ENCODE peak calls at places on chromosomes 2 and 18, in eight cellular contexts. R is frontal cortex; L is stimulated activated CD8-positive, alpha-beta memory T cell treated with anti-CD3 and anti-CD28 coated beads, Interleukin-15, amount 100 ng/mL, for 1 hour; I is body of pancreas; O is activated T-helper 1 cell treated with Interleukin-2 at 50 U/mL for 16 hours; D is midbrain; A is COR-L47; B is activated T-cell treated with anti-CD3 and anti-CD28 coated beads for 1 hour. Z is an unnamed sample.
A peak's percentile ranks its signal among the peaks of the same experiment; 100 is the strongest.

GRCh38 chr18:55821219-55821618 is 233.2 kb upstream of the TCF4 start:
- DNase-seq in R (no peak), L (no peak), I (no peak), O (no peak), D (no peak), A (no peak), B (no peak), Z (no peak)

GRCh38 chr2:241746084-241746483 is 11.7 kb downstream of the D2HGDH start:
- DNase-seq in R (no peak), L (no peak), I (no peak), O (no peak), D (no peak), A (no peak), B (no peak), Z (no peak)

GRCh38 chr2:10329880-10330699 is 27.4 kb downstream of the HPCAL1 start:
- DNase-seq in R (no peak), L (no peak), I (no peak), O (no peak), D (no peak), A (no peak), B (no peak), Z (no peak)

GRCh38 chr2:793236-793635 is 116.0 kb upstream of the TMEM18 start:
- DNase-seq in R (no peak), L (no peak), I (no peak), O (no peak), D (no peak), A (no peak), B (no peak), Z (no peak)

GRCh38 chr2:99487906-99488305 is 1.9 kb downstream of the REV1 start:
- DNase-seq in R (no peak), L (no peak), I (no peak), O (no peak), D (no peak), A (no peak), B (no peak), Z (no peak)

GRCh38 chr2:241613018-241613780 is 23.8 kb downstream of the THAP4 start:
- DNase-seq in R (no peak), L (no peak), I (no peak), O (no peak), D (no peak), A (no peak), B (no peak), Z (peak; percentile 12)

GRCh38 chr2:71597749-71598148 is 144.4 kb downstream of the DYSF start:
- DNase-seq in R (no peak), L (no peak), I (no peak), O (no peak), D (no peak), A (no peak), B (no peak), Z (no peak)

GRCh38 chr18:55811964-55812363 is 224.0 kb upstream of the TCF4 start:
- DNase-seq in R (no peak), L (no peak), I (no peak), O (no peak), D (no peak), A (no peak), B (no peak), Z (no peak)

GRCh38 chr18:58520964-58521363 is 107.9 kb downstream of the ALPK2 start:
- DNase-seq in R (no peak), L (no peak), I (no peak), O (no peak), D (no peak), A (no peak), B (no peak), Z (no peak)

GRCh38 chr2:220531216-220531615 is 903.8 kb downstream of the SLC4A3 start:
- DNase-seq in R (no peak), L (no peak), I (no peak), O (no peak), D (no peak), A (no peak), B (no peak), Z (no peak)

GRCh38 chr2:28137221-28137620 is 246.7 kb downstream of the BABAM2 start:
- DNase-seq in R (no peak), L (no peak), I (peak; percentile 14), O (no peak), D (no peak), A (no peak), B (no peak), Z (no peak)

GRCh38 chr2:145800201-145801091 is 1280.5 kb upstream of the ZEB2 start:
- DNase-seq in R (no peak), L (no peak), I (peak; percentile 68), O (no peak), D (no peak), A (peak; percentile 86), B (no peak), Z (peak; percentile 21)

GRCh38 chr2:60549250-60550150 is 4.0 kb downstream of the BCL11A start:
- DNase-seq in R (peak; percentile 26), L (no peak), I (peak; percentile 39), O (no peak), D (no peak), A (peak; percentile 50), B (no peak), Z (peak; percentile 47)

GRCh38 chr2:144424559-144425240 is 95.2 kb downstream of the ZEB2 start:
- DNase-seq in R (no peak), L (no peak), I (no peak), O (no peak), D (peak; percentile 83), A (no peak), B (no peak), Z (peak; percentile 4)

GRCh38 chr2:239385096-239386000 is 15.5 kb downstream of the HDAC4 start:
- DNase-seq in R (no peak), L (no peak), I (no peak), O (no peak), D (no peak), A (no peak), B (no peak), Z (no peak)

GRCh38 chr2:20925265-20925889 is 102.5 kb upstream of the LDAH start:
- DNase-seq in R (no peak), L (no peak), I (no peak), O (no peak), D (no peak), A (no peak), B (no peak), Z (no peak)

GRCh38 chr2:197803033-197803444 is 1.4 kb upstream of the PLCL1 start:
- DNase-seq in R (peak; percentile 53), L (no peak), I (no peak), O (no peak), D (peak; percentile 85), A (peak; percentile 35), B (no peak), Z (peak; percentile 59)

GRCh38 chr2:199988176-199988575 is 32.8 kb downstream of the MAIP1 start:
- DNase-seq in R (no peak), L (no peak), I (no peak), O (no peak), D (no peak), A (no peak), B (no peak), Z (no peak)

GRCh38 chr2:108573070-108573469 is 38.8 kb downstream of the LIMS1 start:
- DNase-seq in R (no peak), L (no peak), I (no peak), O (no peak), D (no peak), A (no peak), B (no peak), Z (no peak)

GRCh38 chr2:235085476-235085875 is 133.7 kb downstream of the SH3BP4 start:
- DNase-seq in R (no peak), L (no peak), I (no peak), O (no peak), D (no peak), A (no peak), B (no peak), Z (no peak)

GRCh38 chr2:48946444-48947048 is 191.0 kb upstream of the LHCGR start:
- DNase-seq in R (peak; percentile 22), L (no peak), I (peak; percentile 53), O (no peak), D (peak; percentile 73), A (peak; percentile 60), B (peak; percentile 2), Z (peak; percentile 58)

GRCh38 chr2:129827251-129827894 is 152.1 kb upstream of the RAB6C start:
- DNase-seq in R (no peak), L (no peak), I (no peak), O (no peak), D (no peak), A (no peak), B (no peak), Z (no peak)

GRCh38 chr2:119201815-119202214 is 21.8 kb upstream of the STEAP3 start:
- DNase-seq in R (no peak), L (no peak), I (no peak), O (no peak), D (no peak), A (no peak), B (no peak), Z (no peak)

GRCh38 chr18:79542876-79543750 is 136.5 kb upstream of the CTDP1 start:
- DNase-seq in R (no peak), L (no peak), I (no peak), O (no peak), D (peak; percentile 47), A (no peak), B (no peak), Z (no peak)

GRCh38 chr2:31214638-31214915 is 2.7 kb downstream of the CAPN14 start:
- DNase-seq in R (no peak), L (no peak), I (no peak), O (no peak), D (no peak), A (no peak), B (no peak), Z (no peak)

GRCh38 chr2:132936791-132937190 is 266.8 kb upstream of the LYPD1 start:
- DNase-seq in R (no peak), L (no peak), I (no peak), O (no peak), D (no peak), A (no peak), B (no peak), Z (no peak)

GRCh38 chr2:99777266-99777640 is 287.4 kb upstream of the REV1 start:
- DNase-seq in R (no peak), L (no peak), I (no peak), O (no peak), D (no peak), A (no peak), B (no peak), Z (no peak)

GRCh38 chr2:218806346-218806978 is 24.5 kb downstream of the CYP27A1 start:
- DNase-seq in R (no peak), L (no peak), I (peak; percentile 60), O (no peak), D (peak; percentile 19), A (no peak), B (no peak), Z (no peak)

GRCh38 chr2:105917216-105917615 is 172.5 kb downstream of the NCK2 start:
- DNase-seq in R (no peak), L (no peak), I (no peak), O (no peak), D (no peak), A (no peak), B (no peak), Z (no peak)

GRCh38 chr2:8535821-8536685 is 145.8 kb upstream of the ID2 start:
- DNase-seq in R (no peak), L (no peak), I (peak; percentile 10), O (no peak), D (no peak), A (no peak), B (no peak), Z (no peak)

GRCh38 chr18:45621068-45621511 is 5.8 kb downstream of the SLC14A2 start:
- DNase-seq in R (peak; percentile 8), L (no peak), I (peak; percentile 40), O (peak; percentile 3), D (peak; percentile 24), A (peak; percentile 68), B (peak; percentile 3), Z (peak; percentile 48)

GRCh38 chr2:65320042-65320711 is 92.5 kb downstream of the ACTR2 start:
- DNase-seq in R (no peak), L (no peak), I (no peak), O (no peak), D (no peak), A (no peak), B (no peak), Z (no peak)

GRCh38 chr2:27954771-27955384 is 64.3 kb downstream of the BABAM2 start:
- DNase-seq in R (no peak), L (no peak), I (peak; percentile 64), O (no peak), D (peak; percentile 24), A (no peak), B (no peak), Z (no peak)

GRCh38 chr2:116645155-116645554 is 1169.3 kb upstream of the DDX18 start:
- DNase-seq in R (no peak), L (no peak), I (no peak), O (no peak), D (no peak), A (no peak), B (no peak), Z (no peak)